ENCODE peak calls at places on chromosome 22, in five cellular contexts. One of them, this sample, is unnamed.

GRCh38 chr22:22878801-22879674 is 8.6 kb upstream of the IGLL5 start:
- DNase-seq in astrocyte of the cerebellum: no peak
- DNase-seq in A549: no peak
- DNase-seq in stimulated activated CD4-positive, alpha-beta T cell treated with anti-CD3 and anti-CD28 coated beads, Interleukin-1b, Interleukin-23, amount 100 ng/mL, for 24 hours: no peak
- DNase-seq in body of pancreas: no peak
- DNase-seq in this sample: no peak

GRCh38 chr22:33599596-33599995 is 320.7 kb downstream of the LARGE1 start:
- DNase-seq in stimulated activated CD4-positive, alpha-beta T cell treated with anti-CD3 and anti-CD28 coated beads, Interleukin-1b, Interleukin-23, amount 100 ng/mL, for 24 hours: no peak
- DNase-seq in astrocyte of the cerebellum: no peak
- DNase-seq in body of pancreas: no peak
- DNase-seq in A549: no peak
- DNase-seq in this sample: no peak

GRCh38 chr22:46075764-46076531 is 74.4 kb upstream of the PPARA start:
- DNase-seq in astrocyte of the cerebellum: no peak
- DNase-seq in body of pancreas: peak
- DNase-seq in stimulated activated CD4-positive, alpha-beta T cell treated with anti-CD3 and anti-CD28 coated beads, Interleukin-1b, Interleukin-23, amount 100 ng/mL, for 24 hours: no peak
- DNase-seq in A549: no peak
- DNase-seq in this sample: peak

GRCh38 chr22:37808294-37808657 is 542 bp downstream of the GCAT start:
- DNase-seq in astrocyte of the cerebellum: no peak
- DNase-seq in stimulated activated CD4-positive, alpha-beta T cell treated with anti-CD3 and anti-CD28 coated beads, Interleukin-1b, Interleukin-23, amount 100 ng/mL, for 24 hours: no peak
- DNase-seq in A549: no peak
- DNase-seq in body of pancreas: no peak
- DNase-seq in this sample: no peak

GRCh38 chr22:20130739-20131592 is 638 bp upstream of the ZDHHC8 start:
- DNase-seq in stimulated activated CD4-positive, alpha-beta T cell treated with anti-CD3 and anti-CD28 coated beads, Interleukin-1b, Interleukin-23, amount 100 ng/mL, for 24 hours: peak
- DNase-seq in body of pancreas: peak
- DNase-seq in astrocyte of the cerebellum: peak
- DNase-seq in A549: peak
- DNase-seq in this sample: peak

GRCh38 chr22:45632791-45633515 is 38.7 kb upstream of the ATXN10 start:
- DNase-seq in astrocyte of the cerebellum: no peak
- DNase-seq in stimulated activated CD4-positive, alpha-beta T cell treated with anti-CD3 and anti-CD28 coated beads, Interleukin-1b, Interleukin-23, amount 100 ng/mL, for 24 hours: no peak
- DNase-seq in A549: no peak
- DNase-seq in body of pancreas: no peak
- DNase-seq in this sample: no peak

GRCh38 chr22:24706050-24706449 is 68.5 kb downstream of the PIWIL3 start:
- DNase-seq in stimulated activated CD4-positive, alpha-beta T cell treated with anti-CD3 and anti-CD28 coated beads, Interleukin-1b, Interleukin-23, amount 100 ng/mL, for 24 hours: no peak
- DNase-seq in body of pancreas: no peak
- DNase-seq in astrocyte of the cerebellum: no peak
- DNase-seq in A549: peak
- DNase-seq in this sample: peak

GRCh38 chr22:48496226-48496845 is 1331.3 kb downstream of the BRD1 start:
- DNase-seq in astrocyte of the cerebellum: no peak
- DNase-seq in body of pancreas: no peak
- DNase-seq in A549: no peak
- DNase-seq in stimulated activated CD4-positive, alpha-beta T cell treated with anti-CD3 and anti-CD28 coated beads, Interleukin-1b, Interleukin-23, amount 100 ng/mL, for 24 hours: no peak
- DNase-seq in this sample: no peak

GRCh38 chr22:24841261-24841660 is 35.2 kb downstream of the SGSM1 start:
- DNase-seq in A549: no peak
- DNase-seq in astrocyte of the cerebellum: no peak
- DNase-seq in body of pancreas: peak
- DNase-seq in stimulated activated CD4-positive, alpha-beta T cell treated with anti-CD3 and anti-CD28 coated beads, Interleukin-1b, Interleukin-23, amount 100 ng/mL, for 24 hours: no peak
- DNase-seq in this sample: no peak

GRCh38 chr22:40397436-40397835 is 27.0 kb downstream of the SGSM3 start:
- DNase-seq in body of pancreas: no peak
- DNase-seq in stimulated activated CD4-positive, alpha-beta T cell treated with anti-CD3 and anti-CD28 coated beads, Interleukin-1b, Interleukin-23, amount 100 ng/mL, for 24 hours: no peak
- DNase-seq in A549: no peak
- DNase-seq in astrocyte of the cerebellum: no peak
- DNase-seq in this sample: no peak

GRCh38 chr22:20494978-20495860 is at the start of gene KLHL22:
- DNase-seq in astrocyte of the cerebellum: no peak
- DNase-seq in A549: no peak
- DNase-seq in body of pancreas: peak
- DNase-seq in stimulated activated CD4-positive, alpha-beta T cell treated with anti-CD3 and anti-CD28 coated beads, Interleukin-1b, Interleukin-23, amount 100 ng/mL, for 24 hours: no peak
- DNase-seq in this sample: no peak

GRCh38 chr22:20531404-20532181 is 24.2 kb downstream of the MED15 start:
- DNase-seq in body of pancreas: no peak
- DNase-seq in stimulated activated CD4-positive, alpha-beta T cell treated with anti-CD3 and anti-CD28 coated beads, Interleukin-1b, Interleukin-23, amount 100 ng/mL, for 24 hours: no peak
- DNase-seq in astrocyte of the cerebellum: no peak
- DNase-seq in A549: peak
- DNase-seq in this sample: no peak

GRCh38 chr22:38951734-38952133 is 5.7 kb upstream of the APOBEC3A start:
- DNase-seq in A549: no peak
- DNase-seq in body of pancreas: no peak
- DNase-seq in stimulated activated CD4-positive, alpha-beta T cell treated with anti-CD3 and anti-CD28 coated beads, Interleukin-1b, Interleukin-23, amount 100 ng/mL, for 24 hours: no peak
- DNase-seq in astrocyte of the cerebellum: no peak
- DNase-seq in this sample: no peak

GRCh38 chr22:37442537-37442936 is 15.3 kb upstream of the ELFN2 start:
- DNase-seq in body of pancreas: no peak
- DNase-seq in stimulated activated CD4-positive, alpha-beta T cell treated with anti-CD3 and anti-CD28 coated beads, Interleukin-1b, Interleukin-23, amount 100 ng/mL, for 24 hours: no peak
- DNase-seq in astrocyte of the cerebellum: no peak
- DNase-seq in A549: peak
- DNase-seq in this sample: no peak

GRCh38 chr22:47151490-47151889 is 389.0 kb downstream of the TBC1D22A start:
- DNase-seq in body of pancreas: no peak
- DNase-seq in A549: no peak
- DNase-seq in stimulated activated CD4-positive, alpha-beta T cell treated with anti-CD3 and anti-CD28 coated beads, Interleukin-1b, Interleukin-23, amount 100 ng/mL, for 24 hours: no peak
- DNase-seq in astrocyte of the cerebellum: no peak
- DNase-seq in this sample: no peak

GRCh38 chr22:37802310-37803194 is 5.2 kb upstream of the GCAT start:
- DNase-seq in A549: peak
- DNase-seq in body of pancreas: peak
- DNase-seq in stimulated activated CD4-positive, alpha-beta T cell treated with anti-CD3 and anti-CD28 coated beads, Interleukin-1b, Interleukin-23, amount 100 ng/mL, for 24 hours: no peak
- DNase-seq in astrocyte of the cerebellum: no peak
- DNase-seq in this sample: peak

This sample was measured in Caco-2.